ENCODE peak calls at places on chromosome 18, in five cellular contexts. Q is RWPE1; F is activated naive CD8-positive, alpha-beta T cell treated with anti-CD3 and anti-CD28 coated beads, Interleukin-2, amount 10 ng/mL, durations not matched to agents 7 days and 5 days; A is A549; I is ovary. S is an unnamed sample.
A peak's percentile ranks its signal among the peaks of the same experiment; 100 is the strongest.

GRCh38 chr18:12373771-12374116 is 3.3 kb downstream of the AFG3L2 start:
- DNase-seq in Q (no peak), I (no peak), A (no peak), F (no peak), S (no peak)

GRCh38 chr18:62396381-62396780 is 71.3 kb downstream of the TNFRSF11A start:
- DNase-seq in Q (no peak), F (no peak), I (no peak), A (no peak), S (no peak)

GRCh38 chr18:5158587-5158986 is 38.5 kb downstream of the AKAIN1 start:
- DNase-seq in A (no peak), Q (no peak), I (no peak), F (no peak), S (no peak)

GRCh38 chr18:13553449-13553848 is 172.9 kb downstream of the FAM210A start:
- DNase-seq in I (no peak), Q (no peak), A (no peak), F (no peak), S (no peak)

GRCh38 chr18:44564922-44565321 is 115.8 kb upstream of the SETBP1 start:
- DNase-seq in F (no peak), I (no peak), Q (no peak), A (no peak), S (no peak)

GRCh38 chr18:10241571-10241970 is 212.9 kb upstream of the APCDD1 start:
- DNase-seq in F (no peak), A (no peak), Q (no peak), I (no peak), S (no peak)

GRCh38 chr18:60235164-60235563 is 137.4 kb downstream of the MC4R start:
- DNase-seq in Q (no peak), A (no peak), I (no peak), F (no peak), S (no peak)

GRCh38 chr18:61107107-61107506 is 226.1 kb upstream of the CDH20 start:
- DNase-seq in Q (no peak), F (no peak), A (no peak), I (no peak), S (no peak)

GRCh38 chr18:23627325-23627724 is 35.4 kb downstream of the ANKRD29 start:
- DNase-seq in I (no peak), F (no peak), A (peak; percentile 89), Q (peak; percentile 48), S (no peak)

GRCh38 chr18:79203017-79203605 is 133.9 kb downstream of the ATP9B start:
- DNase-seq in Q (peak; percentile 80), A (no peak), I (no peak), F (no peak), S (no peak)

GRCh38 chr18:56651771-56652092 is 573 bp downstream of the WDR7 start:
- DNase-seq in A (no peak), Q (no peak), I (no peak), F (no peak), S (no peak)

GRCh38 chr18:57150828-57151227 is 3.9 kb downstream of the BOD1L2 start:
- DNase-seq in A (no peak), I (no peak), F (no peak), Q (no peak), S (peak; percentile 70)

GRCh38 chr18:35683021-35683420 is 101.5 kb downstream of the GALNT1 start:
- DNase-seq in F (no peak), Q (no peak), I (no peak), A (no peak), S (no peak)

GRCh38 chr18:57961876-57962505 is 82.0 kb upstream of the NEDD4L start:
- DNase-seq in A (no peak), Q (no peak), F (no peak), I (no peak), S (no peak)

GRCh38 chr18:9994701-9995100 is 80.9 kb downstream of the VAPA start:
- DNase-seq in A (no peak), F (no peak), I (no peak), Q (no peak), S (no peak)

GRCh38 chr18:51879329-51879728 is 460.7 kb upstream of the DCC start:
- DNase-seq in F (no peak), Q (no peak), I (no peak), A (no peak), S (no peak)

GRCh38 chr18:63320690-63321265 is 1.2 kb upstream of the BCL2 start:
- DNase-seq in A (peak; percentile 34), I (peak; percentile 76), Q (no peak), F (peak; percentile 66), S (no peak)

GRCh38 chr18:24837065-24837464 is 376.6 kb downstream of the HRH4 start:
- DNase-seq in Q (no peak), A (no peak), F (no peak), I (no peak), S (no peak)

GRCh38 chr18:63725682-63726480 is 23.1 kb downstream of the SERPINB11 start:
- DNase-seq in I (no peak), Q (no peak), A (no peak), F (no peak), S (no peak)

GRCh38 chr18:12768622-12769021 is 65.8 kb downstream of the PSMG2 start:
- DNase-seq in F (no peak), Q (peak; percentile 26), A (no peak), I (no peak), S (no peak)

GRCh38 chr18:46497129-46497528 is 159.9 kb downstream of the LOXHD1 start:
- DNase-seq in Q (peak; percentile 8), F (peak; percentile 62), A (no peak), I (no peak), S (no peak)

GRCh38 chr18:44185981-44186380 is 494.7 kb upstream of the SETBP1 start:
- DNase-seq in A (no peak), Q (no peak), F (no peak), I (no peak), S (no peak)

GRCh38 chr18:8966819-8967218 is 135.7 kb upstream of the NDUFV2 start:
- DNase-seq in F (no peak), A (no peak), I (no peak), Q (no peak), S (no peak)